ENCODE peak calls at places on chromosomes 11 and 22, in seven cellular contexts. I, D, A, V, C, P and E are unnamed samples. For H3K9me3, the result is how much of the 10 kb centered on the place peaks cover.

GRCh38 chr11:94525933-94526332 is 13.7 kb downstream of the C11orf97 start:
- DNase-seq in C (peak), A (peak), I (peak), V (no peak), D (peak), P (peak), E (no peak)

GRCh38 chr11:36151933-36152580 is 137.2 kb downstream of the COMMD9 start:
- DNase-seq in A (no peak), I (no peak), C (no peak), P (no peak), D (no peak), V (no peak), E (no peak)

GRCh38 chr11:3627291-3627690 is 14.5 kb downstream of the ART5 start:
- DNase-seq in V (peak), D (no peak), P (no peak), C (no peak), I (no peak), A (no peak), E (no peak)

GRCh38 chr22:46085831-46086576 is 64.3 kb upstream of the PPARA start:
- DNase-seq in A (peak), V (no peak), D (peak), P (peak), I (peak), C (peak), E (no peak)

GRCh38 chr22:43381693-43382092 is 30.1 kb upstream of the MPPED1 start:
- DNase-seq in P (no peak), V (no peak), C (no peak), D (no peak), I (peak), A (no peak), E (no peak)

GRCh38 chr22:41237707-41238569 is 2.8 kb downstream of the CHADL start:
- DNase-seq in V (no peak), P (peak), D (peak), C (peak), I (peak), A (peak), E (peak)

GRCh38 chr11:130816941-130817607 is 99.2 kb downstream of the SNX19 start:
- DNase-seq in I (no peak), D (no peak), A (peak), P (no peak), C (no peak), V (no peak), E (no peak)

GRCh38 chr11:62875698-62876483 is 4.8 kb upstream of the SLC3A2 start:
- DNase-seq in V (no peak), D (no peak), P (peak), I (peak), C (no peak), A (no peak), E (no peak)

GRCh38 chr11:59062602-59063529 is 23.2 kb upstream of the GLYATL1B start:
- DNase-seq in D (no peak), I (peak), V (no peak), P (no peak), C (no peak), A (no peak), E (no peak)

GRCh38 chr11:64291746-64292457 is 800 bp downstream of the KCNK4 start:
- DNase-seq in C (no peak), V (no peak), A (no peak), D (no peak), P (no peak), I (no peak), E (no peak)

GRCh38 chr11:1278766-1279673 is 30.4 kb downstream of the TOLLIP start:
- DNase-seq in C (peak), V (no peak), D (no peak), A (no peak), P (no peak), I (no peak), E (no peak)

GRCh38 chr11:19735512-19735911 is 22.9 kb downstream of the NAV2 start:
- DNase-seq in V (peak), D (no peak), P (no peak), I (no peak), C (no peak), A (no peak), E (no peak)

GRCh38 chr11:108853151-108853550 is 188.3 kb downstream of the DDX10 start:
- DNase-seq in P (no peak), A (no peak), C (no peak), D (no peak), V (no peak), I (no peak), E (no peak)

GRCh38 chr22:42646569-42647525 is 2.3 kb downstream of the CYB5R3 start:
- DNase-seq in P (peak), A (peak), D (peak), C (peak), I (no peak), V (no peak), E (no peak)

GRCh38 chr11:18144243-18144642 is 11.9 kb downstream of the MRGPRX3 start:
- DNase-seq in C (no peak), P (no peak), I (no peak), D (no peak), A (no peak), V (no peak), E (no peak)

GRCh38 chr11:27012254-27012921 is 18.5 kb downstream of the FIBIN start:
- DNase-seq in A (no peak), P (no peak), I (no peak), C (no peak), D (no peak), V (peak), E (no peak)

GRCh38 chr22:46830001-46830715 is 67.7 kb downstream of the TBC1D22A start:
- DNase-seq in V (no peak), P (peak), D (no peak), I (no peak), A (no peak), C (peak), E (no peak)

GRCh38 chr22:45684169-45684568 is 12.5 kb downstream of the ATXN10 start:
- DNase-seq in A (no peak), I (no peak), D (no peak), P (no peak), C (no peak), V (no peak), E (no peak)

GRCh38 chr22:45170001-45170466 is 6.3 kb downstream of the NUP50 start:
- DNase-seq in C (no peak), P (no peak), D (no peak), V (no peak), A (no peak), I (no peak), E (no peak)

GRCh38 chr11:120835601-120836228 is 188.2 kb upstream of the TBCEL start:
- DNase-seq in V (no peak), A (no peak), D (no peak), C (no peak), P (no peak), I (no peak), E (no peak)

GRCh38 chr11:235180-235997 is 753 bp downstream of the SIRT3 start:
- DNase-seq in D (peak), V (no peak), A (no peak), C (no peak), P (no peak), I (no peak), E (no peak)

GRCh38 chr11:130212431-130212961 is 52.9 kb downstream of the ST14 start:
- DNase-seq in D (peak), C (no peak), P (peak), A (no peak), V (no peak), I (peak), E (no peak)

GRCh38 chr11:96055706-96056387 is 131.9 kb upstream of the MTMR2 start:
- DNase-seq in V (no peak), C (no peak), I (no peak), D (no peak), P (no peak), A (no peak), E (no peak)

GRCh38 chr11:8247312-8247711 is 16.4 kb downstream of the LMO1 start:
- DNase-seq in I (peak), D (no peak), P (peak), C (no peak), A (no peak), V (no peak), E (no peak)

GRCh38 chr11:92123540-92123939 is 101.1 kb upstream of the FAT3 start:
- DNase-seq in A (no peak), D (no peak), C (no peak), I (no peak), P (no peak), V (no peak), E (no peak)

GRCh38 chr22:45997077-45997774 is 20.3 kb upstream of the WNT7B start:
- DNase-seq in P (peak), C (peak), D (peak), V (peak), A (peak), I (peak), E (no peak)

GRCh38 chr22:36365020-36365411 is 22.8 kb downstream of the MYH9 start:
- DNase-seq in V (peak), D (no peak), C (no peak), I (peak), P (peak), A (peak), E (peak)
- H3K27ac ChIP-seq in V (peak), D (peak), C (peak), I (peak), P (peak), A (peak), E (peak)

GRCh38 chr22:22702874-22703570 is 58.6 kb downstream of the GGTLC2 start:
- DNase-seq in A (no peak), C (no peak), D (peak), P (no peak), I (no peak), V (no peak), E (no peak)

GRCh38 chr22:22698263-22698750 is 53.9 kb downstream of the GGTLC2 start:
- DNase-seq in P (no peak), V (no peak), A (no peak), C (no peak), D (peak), I (no peak), E (no peak)

GRCh38 chr22:22697377-22698120 is 53.1 kb downstream of the GGTLC2 start:
- DNase-seq in P (no peak), I (no peak), V (no peak), C (no peak), A (no peak), D (no peak), E (no peak)

GRCh38 chr22:22702159-22702873 is 57.9 kb downstream of the GGTLC2 start:
- DNase-seq in D (peak), I (no peak), V (no peak), A (no peak), C (no peak), P (no peak), E (no peak)

GRCh38 chr22:22700631-22701030 is 56.2 kb downstream of the GGTLC2 start:
- DNase-seq in V (no peak), D (peak), I (no peak), P (no peak), C (no peak), A (no peak), E (no peak)
- H3K9me3 ChIP-seq in V (under half), D (under half), I (under half), P (under half), C (under half), A (under half), E (under half)

GRCh38 chr22:38707984-38708383 is 2.2 kb downstream of the GTPBP1 start:
- DNase-seq in I (no peak), V (no peak), D (no peak), P (no peak), A (no peak), C (no peak), E (no peak)

GRCh38 chr22:38706101-38706884 is 549 bp downstream of the GTPBP1 start:
- DNase-seq in I (peak), V (no peak), P (peak), C (no peak), D (peak), A (peak), E (no peak)

GRCh38 chr22:38706885-38707180 is 1.1 kb downstream of the GTPBP1 start:
- DNase-seq in V (no peak), A (no peak), C (no peak), P (no peak), I (no peak), D (no peak), E (no peak)

GRCh38 chr22:38705235-38706100 is at the start of gene GTPBP1:
- DNase-seq in V (peak), D (peak), I (peak), C (peak), A (peak), P (peak), E (peak)

DNA sequence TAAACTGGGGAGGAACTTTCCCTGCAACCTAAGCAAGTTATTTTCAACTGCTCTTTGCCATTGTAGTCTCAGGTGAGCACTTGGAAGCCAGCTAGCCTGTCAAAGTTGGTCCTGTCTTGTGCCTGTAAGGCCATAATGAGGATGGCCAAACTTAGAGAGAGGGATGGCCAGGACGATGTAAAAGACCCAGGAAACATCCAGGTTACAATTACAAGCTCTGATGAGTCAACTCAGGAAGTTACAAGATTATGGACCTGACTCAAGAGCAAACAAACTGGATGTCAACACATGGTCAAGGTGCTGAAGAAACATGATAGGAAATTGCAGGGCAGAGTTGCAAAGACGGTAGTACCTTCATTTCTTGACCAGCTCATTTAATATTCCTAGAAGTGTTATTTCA is 1.6 kb downstream of the GTPBP1 start:
- DNase-seq in I (no peak), P (no peak), V (no peak), A (no peak), C (no peak), D (no peak), E (no peak)
- H3K27ac ChIP-seq in I (peak), P (peak), V (no peak), A (peak), C (no peak), D (no peak), E (no peak)

GRCh38 chr22:35664955-35665577 is 16.8 kb downstream of the APOL6 start:
- DNase-seq in I (no peak), D (no peak), A (no peak), P (no peak), C (no peak), V (no peak), E (no peak)
- H3K9me3 ChIP-seq in I (under half), D (under half), A (under half), P (under half), C (under half), V (under half), E (under half)

GRCh38 chr11:61626580-61627380 is 45.9 kb upstream of the SYT7 start:
- DNase-seq in A (no peak), C (peak), I (peak), V (no peak), D (no peak), P (peak), E (no peak)
- H3K27ac ChIP-seq in A (no peak), C (peak), I (peak), V (no peak), D (no peak), P (peak), E (no peak)

GRCh38 chr22:48595511-48595905 is 1232.2 kb downstream of the BRD1 start:
- DNase-seq in P (no peak), C (no peak), I (no peak), A (no peak), V (no peak), D (no peak), E (no peak)
- H3K9me3 ChIP-seq in P (under half), C (under half), I (under half), A (under half), V (half or more), D (under half), E (under half)

DNA sequence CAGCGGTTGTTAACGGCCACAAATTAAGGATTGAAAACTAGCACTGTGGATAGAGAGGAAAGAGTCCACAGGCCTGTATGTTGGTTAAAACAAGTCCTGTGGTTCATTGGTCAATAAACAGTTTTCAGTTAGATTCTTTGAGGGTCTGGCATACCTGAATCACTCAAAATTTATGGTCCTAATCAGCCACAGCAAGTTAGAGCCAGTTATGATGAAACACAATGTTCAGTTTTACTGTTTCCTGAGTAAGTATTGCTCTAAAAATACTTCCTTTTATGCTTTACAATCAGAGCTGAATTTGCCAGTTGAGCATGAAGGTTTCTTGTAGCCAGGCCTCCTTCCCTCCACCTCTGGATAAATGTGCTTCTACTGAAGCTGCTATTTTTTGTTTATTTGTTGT is 12.9 kb upstream of the CAT start:
- DNase-seq in C (no peak), D (no peak), A (no peak), V (no peak), I (no peak), P (no peak), E (no peak)
- H3K27ac ChIP-seq in C (no peak), D (no peak), A (peak), V (no peak), I (peak), P (no peak), E (no peak)